ENCODE peak calls at places on chromosomes 5 and 9, in nine cellular contexts. J is cardiac fibroblast, Z is endodermal cell, T is kidney, O is PC-9, Q is BE2C, I is astrocyte of the spinal cord, Y is uterus, A is body of pancreas. H is an unnamed sample.
A peak's percentile ranks its signal among the peaks of the same experiment; 100 is the strongest.

GRCh38 chr9:133518193-133518592 is 6.6 kb downstream of the MYMK start:
- DNase-seq in J (no peak), Z (no peak), T (no peak), O (no peak), Q (no peak), I (no peak), Y (no peak), A (no peak), H (no peak)

GRCh38 chr5:1963358-1963757 is 80.6 kb upstream of the IRX4 start:
- DNase-seq in J (no peak), Z (peak; percentile 30), T (no peak), O (no peak), Q (no peak), I (no peak), Y (no peak), A (no peak), H (no peak)

GRCh38 chr9:133552236-133552635 is 17.7 kb downstream of the ADAMTSL2 start:
- DNase-seq in J (no peak), Z (no peak), T (no peak), O (no peak), Q (no peak), I (no peak), Y (no peak), A (no peak), H (no peak)

GRCh38 chr9:137312852-137313325 is 10.8 kb upstream of the NRARP start:
- DNase-seq in J (no peak), Z (peak; percentile 46), T (peak; percentile 75), O (no peak), Q (peak; percentile 9), I (no peak), Y (no peak), A (peak; percentile 25), H (no peak)

GRCh38 chr9:1140057-1140456 is 89.9 kb downstream of the DMRT2 start:
- DNase-seq in J (no peak), Z (no peak), T (no peak), O (no peak), Q (no peak), I (no peak), Y (no peak), A (no peak), H (no peak)

GRCh38 chr5:116494784-116495480 is 79.7 kb downstream of the SEMA6A start:
- DNase-seq in J (no peak), Z (peak; percentile 31), T (no peak), O (no peak), Q (no peak), I (no peak), Y (no peak), A (no peak), H (no peak)

GRCh38 chr9:122446819-122447484 is 30.8 kb downstream of the OR1J1 start:
- DNase-seq in J (peak; percentile 95), Z (no peak), T (no peak), O (no peak), Q (no peak), I (no peak), Y (no peak), A (no peak), H (no peak)

GRCh38 chr9:133151041-133151440 is 12.7 kb downstream of the GBGT1 start:
- DNase-seq in J (no peak), Z (no peak), T (no peak), O (no peak), Q (no peak), I (no peak), Y (no peak), A (no peak), H (no peak)

DNA sequence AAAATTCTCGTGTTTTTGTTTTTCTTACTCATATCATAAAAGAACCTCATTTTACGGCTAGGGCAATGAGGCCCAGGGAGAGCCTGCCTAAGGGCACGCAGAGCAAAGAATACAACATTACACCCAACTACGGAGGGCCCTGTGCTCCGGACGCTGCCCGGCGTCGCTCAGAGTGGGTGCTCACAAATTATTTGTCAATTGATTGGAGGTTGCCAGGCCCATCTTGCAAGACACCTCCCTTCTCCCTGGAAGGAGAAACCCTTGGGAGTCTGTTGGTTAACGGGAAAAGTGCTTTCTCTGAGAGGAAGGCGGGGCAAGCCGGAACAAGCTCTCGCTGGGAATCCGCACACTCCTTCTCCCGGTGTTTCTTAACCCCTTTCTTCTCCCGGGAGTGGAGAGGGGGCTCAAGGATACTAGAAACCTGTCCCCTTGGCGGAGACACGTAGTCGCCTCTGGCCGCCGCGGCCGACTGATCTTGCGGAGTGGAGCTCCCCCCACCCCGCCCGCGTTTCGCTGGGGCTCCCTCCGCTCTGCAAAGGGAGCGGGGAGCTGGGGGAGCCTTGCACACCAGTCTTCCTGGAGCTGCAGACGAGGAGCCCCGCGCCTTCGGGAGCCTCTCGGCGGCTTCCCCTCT is 599.3 kb upstream of the SGCD start:
- DNase-seq in J (no peak), Z (peak; percentile 65), T (no peak), O (no peak), Q (no peak), I (no peak), Y (no peak), A (no peak), H (no peak)
- H3K4me3 ChIP-seq in J (no peak overlapping the region), Z (peak overlapping the region; percentile 74), T (peak overlapping the region; percentile 15), O (no peak overlapping the region), Q (no peak overlapping the region), I (no peak overlapping the region), Y (no peak overlapping the region), A (no peak overlapping the region), H (peak overlapping the region; percentile 48)

DNA sequence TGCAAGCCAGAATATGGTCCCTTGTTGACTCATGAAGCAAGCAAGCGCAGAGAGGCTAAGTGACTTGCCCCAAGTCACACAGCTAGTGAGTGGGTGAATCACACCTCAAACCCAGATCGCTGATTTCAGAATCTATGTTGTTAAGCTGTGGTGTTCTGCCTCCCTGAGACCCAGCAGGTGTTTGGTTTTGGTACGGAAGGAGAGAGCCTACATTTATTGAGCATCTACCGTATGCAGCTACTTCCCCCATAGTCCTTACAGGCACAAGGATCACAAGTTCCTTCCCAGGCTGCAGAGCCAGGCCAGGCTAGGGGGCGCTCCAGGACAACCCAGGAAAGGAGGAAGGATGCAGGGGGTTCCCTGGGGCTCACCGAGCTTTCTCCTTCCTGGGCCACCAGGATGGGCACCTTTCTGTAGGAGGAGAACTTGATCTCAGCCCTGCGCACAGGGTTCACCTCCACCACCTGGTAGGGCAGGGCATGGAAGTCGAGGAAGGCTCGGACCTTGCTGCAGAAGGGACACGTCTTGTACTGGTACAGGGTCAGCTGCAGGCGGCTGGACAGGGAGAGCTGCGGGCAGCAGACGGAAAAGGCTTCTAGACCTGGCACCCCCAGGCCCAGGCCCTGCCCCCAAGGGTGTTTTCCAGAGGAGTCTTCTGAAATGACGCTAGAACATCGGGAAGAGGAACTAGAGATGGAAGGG is 2.5 kb downstream of the PTGES2 start:
- DNase-seq in J (peak; percentile 70), Z (peak; percentile 95), T (peak; percentile 73), O (peak; percentile 85), Q (peak; percentile 81), I (peak; percentile 55), Y (peak; percentile 56), A (peak; percentile 64), H (peak; percentile 69)
- TF ChIP-seq CTCF in J (peak; percentile 69), Z (peak; percentile 80), T (peak; percentile 45), O (peak; percentile 83), Q (peak; percentile 80), I (peak; percentile 79), Y (no peak), A (peak; percentile 10), H (peak; percentile 24)

DNA sequence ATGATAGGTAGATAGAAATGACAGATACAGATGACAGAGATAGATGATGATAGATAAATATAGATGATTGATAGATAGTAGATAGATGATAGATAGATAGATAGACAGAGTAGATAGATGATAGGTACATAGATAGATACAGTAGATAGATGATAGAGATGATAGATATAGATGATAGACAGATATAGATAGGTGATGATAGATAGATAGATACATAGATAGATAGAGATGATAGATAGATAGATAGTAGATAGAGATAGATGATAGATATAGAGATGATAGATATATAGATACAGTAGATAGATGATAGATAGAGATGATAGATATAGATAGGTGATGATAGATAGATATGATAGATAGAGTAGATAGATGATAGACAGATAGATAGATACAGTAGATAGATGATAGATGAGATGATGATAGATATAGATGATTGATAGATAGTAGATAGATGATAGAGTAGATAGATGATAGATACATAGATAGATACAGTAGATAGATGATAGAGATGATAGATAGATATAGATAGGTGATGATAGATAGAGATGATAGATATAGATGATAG is 95.7 kb upstream of the SMIM23 start:
- DNase-seq in J (no peak), Z (no peak), T (no peak), O (no peak), Q (no peak), I (no peak), Y (no peak), A (no peak), H (no peak)
- H3K4me3 ChIP-seq in J (no peak overlapping the region), Z (no peak overlapping the region), T (no peak overlapping the region), O (no peak overlapping the region), Q (no peak overlapping the region), I (no peak overlapping the region), Y (no peak overlapping the region), A (no peak overlapping the region), H (no peak overlapping the region)

GRCh38 chr5:157523976-157524375 is 51.6 kb downstream of the ADAM19 start:
- DNase-seq in J (peak; percentile 61), Z (no peak), T (no peak), O (no peak), Q (no peak), I (no peak), Y (no peak), A (no peak), H (no peak)

GRCh38 chr5:157519579-157520253 is 55.9 kb downstream of the ADAM19 start:
- DNase-seq in J (no peak), Z (no peak), T (no peak), O (no peak), Q (no peak), I (no peak), Y (no peak), A (no peak), H (no peak)

GRCh38 chr5:157518963-157519362 is 56.6 kb downstream of the ADAM19 start:
- DNase-seq in J (no peak), Z (no peak), T (no peak), O (no peak), Q (no peak), I (no peak), Y (no peak), A (no peak), H (no peak)

GRCh38 chr5:157521704-157522029 is 53.9 kb downstream of the ADAM19 start:
- DNase-seq in J (no peak), Z (no peak), T (no peak), O (no peak), Q (no peak), I (no peak), Y (no peak), A (no peak), H (no peak)

DNA sequence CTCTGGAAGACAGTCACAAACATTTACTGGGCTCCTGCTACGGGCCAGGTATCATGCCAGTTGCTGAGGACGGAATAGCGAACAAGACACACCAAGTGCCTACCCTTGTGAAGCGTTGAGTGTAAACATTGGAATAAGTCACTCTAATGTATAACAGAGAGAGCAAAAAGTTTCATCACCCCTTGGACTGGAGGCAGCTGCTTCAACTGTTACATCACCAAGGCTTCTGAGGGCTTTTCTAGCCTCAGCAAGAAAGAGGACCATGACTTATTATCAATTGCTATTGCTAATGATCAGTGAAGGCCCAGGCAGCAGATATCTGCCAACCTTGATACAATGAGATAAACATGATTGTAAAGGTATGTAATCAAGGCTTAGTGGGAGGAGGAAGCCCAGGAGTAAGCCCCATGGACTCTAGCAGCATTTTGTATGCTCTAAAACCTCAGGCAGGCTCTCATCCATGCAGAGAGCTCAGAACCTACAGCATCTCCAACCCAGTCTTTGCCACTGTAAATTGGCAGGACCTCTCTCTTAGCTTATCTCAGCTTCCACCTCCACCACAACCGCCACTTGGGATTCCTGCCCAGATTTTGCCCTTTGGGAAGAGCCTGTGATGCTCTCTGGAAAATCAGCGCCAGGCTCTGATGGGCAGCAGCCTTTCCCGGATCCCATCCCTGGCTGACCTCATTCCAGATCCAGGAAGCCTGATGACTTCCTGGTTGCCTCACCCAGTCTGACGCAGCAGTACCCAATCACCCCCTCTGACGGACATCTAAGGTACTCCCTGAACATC is 54.5 kb downstream of the ADAM19 start:
- DNase-seq in J (peak; percentile 94), Z (peak; percentile 57), T (no peak), O (no peak), Q (no peak), I (no peak), Y (peak; percentile 37), A (no peak), H (peak; percentile 53)
- TF ChIP-seq CTCF in J (peak; percentile 41), Z (no peak), T (no peak), O (no peak), Q (no peak), I (no peak), Y (no peak), A (no peak), H (peak; percentile 29)

H was measured in tibial artery.